ENCODE peak calls at places on chromosomes 2 and 18, in six cellular contexts. Q is nephron progenitor cell, J is hepatocyte, T is stomach, W is left lung, V is RWPE1. B is an unnamed sample.

GRCh38 chr2:235418918-235419317 is 74.9 kb upstream of the AGAP1 start:
- DNase-seq in V (no peak), J (no peak), Q (no peak), T (no peak), W (no peak), B (no peak)

GRCh38 chr2:145186303-145186702 is 666.4 kb upstream of the ZEB2 start:
- DNase-seq in T (no peak), V (no peak), Q (no peak), W (no peak), J (no peak), B (no peak)

GRCh38 chr2:68915345-68915841 is 37.3 kb downstream of the GKN2 start:
- DNase-seq in T (no peak), W (no peak), V (no peak), Q (no peak), J (no peak), B (no peak)

GRCh38 chr18:59900222-59901128 is 679 bp downstream of the PMAIP1 start:
- DNase-seq in W (peak; percentile 81), Q (peak; percentile 27), J (peak; percentile 66), T (peak; percentile 44), V (peak; percentile 43), B (peak; percentile 71)

GRCh38 chr18:23237524-23238151 is 102.4 kb downstream of the CABLES1 start:
- DNase-seq in T (peak; percentile 57), J (no peak), W (peak; percentile 88), Q (no peak), V (peak; percentile 27), B (no peak)

GRCh38 chr2:101367508-101367907 is 19.8 kb downstream of the CREG2 start:
- DNase-seq in J (no peak), W (no peak), T (no peak), Q (no peak), V (no peak), B (no peak)

GRCh38 chr2:203819434-203820133 is 48.0 kb upstream of the CTLA4 start:
- DNase-seq in T (peak; percentile 55), J (peak; percentile 44), Q (no peak), V (no peak), W (no peak), B (no peak)

GRCh38 chr2:35220471-35220870 is 1135.1 kb upstream of the CRIM1 start:
- DNase-seq in T (no peak), Q (no peak), W (no peak), J (no peak), V (peak; percentile 16), B (no peak)

GRCh38 chr2:54618646-54619565 is 104.6 kb upstream of the EML6 start:
- DNase-seq in J (no peak), W (no peak), T (peak; percentile 57), Q (no peak), V (no peak), B (no peak)

GRCh38 chr2:172859821-172860707 is 124.4 kb downstream of the RAPGEF4 start:
- DNase-seq in T (no peak), Q (no peak), V (no peak), W (no peak), J (no peak), B (no peak)

GRCh38 chr2:145245268-145245667 is 725.3 kb upstream of the ZEB2 start:
- DNase-seq in T (no peak), J (no peak), W (no peak), V (no peak), Q (no peak), B (no peak)

GRCh38 chr2:5683471-5683870 is 8.7 kb upstream of the SOX11 start:
- DNase-seq in T (no peak), Q (no peak), W (no peak), V (no peak), J (no peak), B (no peak)

GRCh38 chr2:127170452-127171197 is 49.5 kb downstream of the CYP27C1 start:
- DNase-seq in W (no peak), J (no peak), T (no peak), V (no peak), Q (no peak), B (no peak)

GRCh38 chr2:141610564-141610963 is 520.3 kb downstream of the LRP1B start:
- DNase-seq in T (no peak), V (no peak), J (no peak), W (no peak), Q (no peak), B (no peak)

GRCh38 chr2:133982231-133982630 is 271.6 kb upstream of the MGAT5 start:
- DNase-seq in V (no peak), J (peak; percentile 12), Q (no peak), W (no peak), T (no peak), B (no peak)

GRCh38 chr2:85990084-85990483 is 101.3 kb upstream of the ST3GAL5 start:
- DNase-seq in Q (no peak), W (no peak), T (no peak), J (no peak), V (no peak), B (no peak)

GRCh38 chr2:156800781-156801366 is 364.7 kb downstream of the GPD2 start:
- DNase-seq in T (no peak), Q (no peak), J (no peak), V (no peak), W (no peak), B (no peak)

GRCh38 chr2:4937550-4937949 is 754.6 kb upstream of the SOX11 start:
- DNase-seq in J (peak; percentile 32), Q (peak; percentile 21), T (no peak), W (no peak), V (no peak), B (no peak)

GRCh38 chr2:164495491-164496223 is 125.6 kb downstream of the GRB14 start:
- DNase-seq in Q (no peak), T (no peak), W (no peak), J (peak; percentile 42), V (peak; percentile 43), B (no peak)
- TF ChIP-seq CTCF in Q (peak; percentile 67), T (peak; percentile 13), W (no peak), J (peak; percentile 52), V (peak; percentile 64), B (peak; percentile 83)

DNA sequence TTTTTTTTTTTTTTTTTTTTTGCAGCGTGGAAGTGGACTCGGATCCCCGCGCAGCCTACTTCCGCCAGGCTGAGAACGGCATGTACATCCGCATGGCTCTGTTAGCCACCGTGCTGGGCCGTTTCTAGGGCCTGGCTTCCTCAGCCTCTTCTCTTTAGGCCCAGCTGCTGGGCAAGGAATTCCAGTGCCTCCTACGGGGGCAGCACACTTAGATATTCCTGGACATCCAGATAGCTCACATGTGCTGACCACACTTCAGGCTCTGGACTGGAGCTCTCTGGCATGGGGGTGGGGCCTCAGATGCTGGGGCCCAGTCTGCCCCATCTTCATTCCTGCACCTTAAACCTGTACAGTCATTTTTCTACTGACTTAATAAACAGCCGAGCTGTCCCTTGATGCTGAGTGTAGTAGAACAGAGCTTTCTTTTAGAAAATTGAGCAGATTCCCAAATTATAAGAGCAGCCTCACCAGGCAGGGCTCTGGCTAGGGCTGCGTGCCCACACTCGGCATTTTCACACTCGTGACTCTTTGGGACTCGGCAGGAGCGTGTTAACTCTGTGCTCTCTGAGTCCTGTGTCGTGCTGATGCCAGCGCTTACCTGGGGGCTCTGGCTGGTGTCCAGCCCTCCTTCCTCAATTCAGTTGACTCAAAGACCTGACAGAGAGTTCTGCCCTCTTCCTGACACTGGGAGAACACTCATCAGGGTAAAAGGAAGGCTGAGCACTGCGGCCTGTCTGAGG is 19.3 kb downstream of the SLC30A3 start:
- DNase-seq in W (no peak), J (no peak), Q (no peak), V (no peak), T (no peak), B (no peak)
- TF ChIP-seq CTCF in W (no peak), J (no peak), Q (no peak), V (no peak), T (no peak), B (no peak)

DNA sequence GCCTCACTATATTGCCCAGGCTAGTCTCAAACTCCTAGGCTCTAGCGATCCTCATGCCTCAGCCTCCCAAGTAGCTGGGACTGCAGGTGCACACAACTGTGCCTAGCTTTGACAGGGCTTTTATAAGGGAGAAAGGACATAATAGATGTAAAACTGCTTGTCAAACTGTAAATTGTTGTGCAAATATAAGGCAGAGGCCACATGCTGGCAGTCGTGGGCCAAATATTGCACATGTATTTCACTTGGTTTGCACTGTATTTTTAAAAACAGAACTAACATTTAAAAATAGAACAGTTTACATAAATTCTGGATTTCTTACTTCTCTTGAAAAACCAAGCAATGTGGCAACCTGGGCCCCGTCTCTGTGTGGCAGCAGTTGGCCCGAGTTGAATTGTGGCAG is 31.2 kb upstream of the MYO3B start:
- DNase-seq in Q (no peak), W (no peak), J (no peak), T (no peak), V (no peak), B (no peak)
- TF ChIP-seq CTCF in Q (no peak), W (no peak), J (no peak), T (no peak), V (no peak), B (no peak)

GRCh38 chr2:42792583-42793313 is at the start of gene HAAO:
- DNase-seq in V (peak; percentile 17), J (peak; percentile 92), W (peak; percentile 88), T (peak; percentile 52), Q (peak; percentile 75), B (no peak)
- TF ChIP-seq CTCF in V (no peak), J (peak; percentile 13), W (no peak), T (peak; percentile 9), Q (peak; percentile 18), B (peak; percentile 56)

DNA sequence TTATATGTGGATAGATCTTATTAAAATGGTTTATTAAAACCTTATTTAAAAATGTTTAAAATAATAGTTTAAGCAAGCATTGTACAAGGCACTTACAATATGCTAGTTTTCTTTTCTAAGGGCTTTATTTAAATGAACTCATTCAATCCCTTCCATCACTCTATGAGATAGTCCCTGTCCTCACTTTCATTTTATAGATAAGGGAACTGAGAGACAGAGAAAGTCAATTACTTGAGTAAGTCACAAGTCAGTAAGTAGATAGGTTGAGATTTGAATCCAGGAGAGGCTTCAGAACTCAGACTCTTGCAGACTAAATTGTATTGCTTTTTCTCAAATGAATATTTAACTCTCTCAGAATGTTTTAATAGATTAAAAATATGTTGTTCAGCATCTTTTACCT is 95.2 kb downstream of the KLHL14 start:
- DNase-seq in V (no peak), T (no peak), Q (no peak), J (no peak), W (no peak), B (no peak)
- TF ChIP-seq CTCF in V (no peak), T (no peak), Q (no peak), J (no peak), W (no peak), B (no peak)

GRCh38 chr2:106177581-106177980 is 16.5 kb downstream of the UXS1 start:
- DNase-seq in T (no peak), J (no peak), Q (no peak), W (no peak), V (no peak), B (no peak)
- TF ChIP-seq CTCF in T (no peak), J (no peak), Q (no peak), W (no peak), V (no peak), B (no peak)

GRCh38 chr2:17309741-17310339 is 208.4 kb downstream of the RAD51AP2 start:
- DNase-seq in W (no peak), V (peak; percentile 62), T (peak; percentile 40), J (peak; percentile 86), Q (peak; percentile 58), B (no peak)
- TF ChIP-seq CTCF in W (peak; percentile 49), V (peak; percentile 72), T (peak; percentile 39), J (peak; percentile 79), Q (peak; percentile 78), B (peak; percentile 90)

DNA sequence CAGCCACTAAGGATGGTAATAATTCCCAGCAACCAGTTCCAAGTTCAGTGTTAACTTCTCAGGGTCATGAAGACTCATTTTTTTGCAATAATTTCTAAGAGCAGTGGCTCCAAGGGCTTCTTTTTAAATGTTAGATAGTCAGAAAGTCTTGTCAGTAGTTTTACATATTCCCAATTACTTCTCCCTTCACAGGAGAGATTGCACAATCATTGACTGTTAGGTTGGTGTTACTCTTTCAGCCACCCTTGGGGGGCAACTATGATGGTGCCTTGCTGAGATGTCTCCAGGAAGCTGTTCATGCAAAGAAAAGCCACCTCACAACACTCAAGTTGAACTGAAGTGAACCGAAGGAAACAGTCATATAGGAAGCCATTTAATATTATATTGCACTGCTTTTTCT is 127.9 kb upstream of the DOCK10 start:
- DNase-seq in T (no peak), W (no peak), V (no peak), Q (no peak), J (no peak), B (no peak)
- TF ChIP-seq CTCF in T (no peak), W (no peak), V (no peak), Q (no peak), J (no peak), B (no peak)

B was measured in type B pancreatic cell.